ENCODE peak calls at places on chromosome 11, in ten cellular contexts. One of them, this sample, is unnamed.

GRCh38 chr11:127114035-127114434 is 113.5 kb upstream of the KIRREL3 start:
- DNase-seq in pancreas: no peak
- DNase-seq in tibial artery: no peak
- DNase-seq in fibroblast of pulmonary artery: no peak
- DNase-seq in glutamatergic neuron: no peak
- DNase-seq in A673: no peak
- DNase-seq in dorsolateral prefrontal cortex: no peak
- DNase-seq in astrocyte of the spinal cord: no peak
- DNase-seq in nephron progenitor cell: no peak
- DNase-seq in AG04450: no peak
- DNase-seq in this sample: peak; percentile 19

GRCh38 chr11:62554377-62554776 is 7.8 kb upstream of the AHNAK start:
- DNase-seq in tibial artery: peak; percentile 56
- DNase-seq in dorsolateral prefrontal cortex: no peak
- DNase-seq in nephron progenitor cell: no peak
- DNase-seq in fibroblast of pulmonary artery: no peak
- DNase-seq in glutamatergic neuron: no peak
- DNase-seq in AG04450: no peak
- DNase-seq in A673: no peak
- DNase-seq in astrocyte of the spinal cord: no peak
- DNase-seq in pancreas: no peak
- DNase-seq in this sample: no peak

GRCh38 chr11:129698212-129698611 is 117.4 kb upstream of the TMEM45B start:
- DNase-seq in pancreas: no peak
- DNase-seq in glutamatergic neuron: no peak
- DNase-seq in tibial artery: no peak
- DNase-seq in AG04450: no peak
- DNase-seq in fibroblast of pulmonary artery: no peak
- DNase-seq in dorsolateral prefrontal cortex: no peak
- DNase-seq in nephron progenitor cell: no peak
- DNase-seq in astrocyte of the spinal cord: no peak
- DNase-seq in A673: no peak
- DNase-seq in this sample: no peak

GRCh38 chr11:44309483-44310197 is at the start of gene ALX4:
- DNase-seq in glutamatergic neuron: peak; percentile 58
- DNase-seq in dorsolateral prefrontal cortex: no peak
- DNase-seq in nephron progenitor cell: peak; percentile 68
- DNase-seq in astrocyte of the spinal cord: no peak
- DNase-seq in AG04450: no peak
- DNase-seq in pancreas: peak; percentile 76
- DNase-seq in fibroblast of pulmonary artery: no peak
- DNase-seq in tibial artery: no peak
- DNase-seq in A673: peak; percentile 98
- DNase-seq in this sample: no peak

GRCh38 chr11:69822676-69823494 is 3.7 kb upstream of the FGF3 start:
- DNase-seq in tibial artery: no peak
- DNase-seq in dorsolateral prefrontal cortex: no peak
- DNase-seq in fibroblast of pulmonary artery: no peak
- DNase-seq in nephron progenitor cell: no peak
- DNase-seq in astrocyte of the spinal cord: no peak
- DNase-seq in glutamatergic neuron: no peak
- DNase-seq in pancreas: no peak
- DNase-seq in AG04450: no peak
- DNase-seq in A673: no peak
- DNase-seq in this sample: no peak

GRCh38 chr11:78946945-78947914 is 372.6 kb upstream of the NARS2 start:
- DNase-seq in nephron progenitor cell: no peak
- DNase-seq in astrocyte of the spinal cord: no peak
- DNase-seq in fibroblast of pulmonary artery: no peak
- DNase-seq in pancreas: no peak
- DNase-seq in glutamatergic neuron: no peak
- DNase-seq in A673: no peak
- DNase-seq in dorsolateral prefrontal cortex: no peak
- DNase-seq in tibial artery: no peak
- DNase-seq in AG04450: no peak
- DNase-seq in this sample: peak; percentile 45

GRCh38 chr11:57432714-57433163 is 5.8 kb upstream of the SLC43A3 start:
- DNase-seq in dorsolateral prefrontal cortex: no peak
- DNase-seq in nephron progenitor cell: no peak
- DNase-seq in astrocyte of the spinal cord: peak; percentile 86
- DNase-seq in AG04450: peak; percentile 61
- DNase-seq in glutamatergic neuron: no peak
- DNase-seq in pancreas: no peak
- DNase-seq in A673: no peak
- DNase-seq in fibroblast of pulmonary artery: peak; percentile 86
- DNase-seq in tibial artery: no peak
- DNase-seq in this sample: no peak

GRCh38 chr11:92671081-92671480 is 298.4 kb upstream of the MTNR1B start:
- DNase-seq in fibroblast of pulmonary artery: no peak
- DNase-seq in A673: no peak
- DNase-seq in glutamatergic neuron: no peak
- DNase-seq in astrocyte of the spinal cord: no peak
- DNase-seq in AG04450: no peak
- DNase-seq in dorsolateral prefrontal cortex: no peak
- DNase-seq in pancreas: no peak
- DNase-seq in nephron progenitor cell: no peak
- DNase-seq in tibial artery: no peak
- DNase-seq in this sample: no peak

GRCh38 chr11:122711831-122712378 is 56.4 kb downstream of the UBASH3B start:
- DNase-seq in pancreas: no peak
- DNase-seq in tibial artery: no peak
- DNase-seq in A673: peak; percentile 88
- DNase-seq in astrocyte of the spinal cord: peak; percentile 75
- DNase-seq in AG04450: no peak
- DNase-seq in dorsolateral prefrontal cortex: no peak
- DNase-seq in fibroblast of pulmonary artery: peak; percentile 57
- DNase-seq in glutamatergic neuron: no peak
- DNase-seq in nephron progenitor cell: no peak
- DNase-seq in this sample: no peak
- TF ChIP-seq CTCF in pancreas: no peak
- TF ChIP-seq CTCF in tibial artery: no peak
- TF ChIP-seq CTCF in A673: peak; percentile 67
- TF ChIP-seq CTCF in astrocyte of the spinal cord: peak; percentile 41
- TF ChIP-seq CTCF in AG04450: peak; percentile 21
- TF ChIP-seq CTCF in dorsolateral prefrontal cortex: no peak
- TF ChIP-seq CTCF in fibroblast of pulmonary artery: peak; percentile 36
- TF ChIP-seq CTCF in glutamatergic neuron: no peak
- TF ChIP-seq CTCF in nephron progenitor cell: no peak
- TF ChIP-seq CTCF in this sample: no peak

GRCh38 chr11:108787105-108787504 is 122.2 kb downstream of the DDX10 start:
- DNase-seq in astrocyte of the spinal cord: no peak
- DNase-seq in AG04450: no peak
- DNase-seq in glutamatergic neuron: no peak
- DNase-seq in fibroblast of pulmonary artery: no peak
- DNase-seq in A673: no peak
- DNase-seq in tibial artery: no peak
- DNase-seq in pancreas: no peak
- DNase-seq in dorsolateral prefrontal cortex: no peak
- DNase-seq in nephron progenitor cell: no peak
- DNase-seq in this sample: no peak

GRCh38 chr11:108790501-108791299 is 125.8 kb downstream of the DDX10 start:
- DNase-seq in tibial artery: no peak
- DNase-seq in dorsolateral prefrontal cortex: no peak
- DNase-seq in A673: no peak
- DNase-seq in astrocyte of the spinal cord: no peak
- DNase-seq in glutamatergic neuron: no peak
- DNase-seq in fibroblast of pulmonary artery: no peak
- DNase-seq in AG04450: no peak
- DNase-seq in nephron progenitor cell: no peak
- DNase-seq in pancreas: no peak
- DNase-seq in this sample: no peak

GRCh38 chr11:108786281-108786990 is 121.6 kb downstream of the DDX10 start:
- DNase-seq in nephron progenitor cell: no peak
- DNase-seq in glutamatergic neuron: no peak
- DNase-seq in dorsolateral prefrontal cortex: no peak
- DNase-seq in pancreas: no peak
- DNase-seq in astrocyte of the spinal cord: no peak
- DNase-seq in AG04450: no peak
- DNase-seq in tibial artery: no peak
- DNase-seq in A673: no peak
- DNase-seq in fibroblast of pulmonary artery: no peak
- DNase-seq in this sample: no peak

GRCh38 chr11:108793138-108793537 is 128.3 kb downstream of the DDX10 start:
- DNase-seq in astrocyte of the spinal cord: no peak
- DNase-seq in tibial artery: no peak
- DNase-seq in A673: no peak
- DNase-seq in dorsolateral prefrontal cortex: no peak
- DNase-seq in fibroblast of pulmonary artery: no peak
- DNase-seq in AG04450: no peak
- DNase-seq in nephron progenitor cell: no peak
- DNase-seq in glutamatergic neuron: no peak
- DNase-seq in pancreas: no peak
- DNase-seq in this sample: no peak

DNA sequence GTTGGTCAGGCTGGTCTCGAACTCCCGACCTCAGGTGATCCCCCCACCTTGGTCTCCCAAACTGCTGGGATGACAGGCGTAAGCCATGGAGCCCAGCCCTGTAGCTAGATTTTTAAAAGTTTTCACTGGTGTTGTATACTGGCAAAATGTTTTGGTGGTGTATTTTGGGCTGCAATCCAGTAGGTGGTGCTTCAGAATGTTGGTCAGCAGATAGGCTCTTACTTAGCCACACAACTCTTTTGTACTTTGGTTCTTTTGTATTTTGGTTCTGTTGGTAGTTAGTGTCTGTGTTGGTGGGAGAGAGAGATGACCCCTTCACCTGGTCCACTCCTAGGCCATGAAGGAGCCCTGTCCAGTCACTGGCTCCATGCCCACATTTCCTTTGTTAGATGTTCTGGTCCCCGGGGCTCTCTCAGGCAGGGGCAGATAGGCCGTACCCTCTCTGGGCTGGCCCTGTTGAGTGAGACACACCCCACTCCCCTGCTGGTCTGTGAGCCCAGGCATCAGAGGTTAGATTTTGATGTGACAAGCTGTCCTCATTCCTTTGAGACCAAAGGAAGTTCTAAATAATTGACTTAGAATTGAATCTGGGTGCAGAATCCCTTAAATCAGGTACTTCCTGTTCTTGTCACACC is 123.8 kb downstream of the DDX10 start:
- DNase-seq in AG04450: no peak
- DNase-seq in pancreas: no peak
- DNase-seq in astrocyte of the spinal cord: peak; percentile 50
- DNase-seq in glutamatergic neuron: no peak
- DNase-seq in nephron progenitor cell: no peak
- DNase-seq in tibial artery: no peak
- DNase-seq in A673: peak; percentile 65
- DNase-seq in fibroblast of pulmonary artery: peak; percentile 66
- DNase-seq in dorsolateral prefrontal cortex: no peak
- DNase-seq in this sample: peak; percentile 6
- TF ChIP-seq CTCF in AG04450: peak; percentile 55
- TF ChIP-seq CTCF in pancreas: no peak
- TF ChIP-seq CTCF in astrocyte of the spinal cord: peak; percentile 60
- TF ChIP-seq CTCF in glutamatergic neuron: peak; percentile 20
- TF ChIP-seq CTCF in nephron progenitor cell: peak; percentile 24
- TF ChIP-seq CTCF in tibial artery: no peak
- TF ChIP-seq CTCF in A673: peak; percentile 71
- TF ChIP-seq CTCF in fibroblast of pulmonary artery: peak; percentile 63
- TF ChIP-seq CTCF in dorsolateral prefrontal cortex: no peak
- TF ChIP-seq CTCF in this sample: no peak

DNA sequence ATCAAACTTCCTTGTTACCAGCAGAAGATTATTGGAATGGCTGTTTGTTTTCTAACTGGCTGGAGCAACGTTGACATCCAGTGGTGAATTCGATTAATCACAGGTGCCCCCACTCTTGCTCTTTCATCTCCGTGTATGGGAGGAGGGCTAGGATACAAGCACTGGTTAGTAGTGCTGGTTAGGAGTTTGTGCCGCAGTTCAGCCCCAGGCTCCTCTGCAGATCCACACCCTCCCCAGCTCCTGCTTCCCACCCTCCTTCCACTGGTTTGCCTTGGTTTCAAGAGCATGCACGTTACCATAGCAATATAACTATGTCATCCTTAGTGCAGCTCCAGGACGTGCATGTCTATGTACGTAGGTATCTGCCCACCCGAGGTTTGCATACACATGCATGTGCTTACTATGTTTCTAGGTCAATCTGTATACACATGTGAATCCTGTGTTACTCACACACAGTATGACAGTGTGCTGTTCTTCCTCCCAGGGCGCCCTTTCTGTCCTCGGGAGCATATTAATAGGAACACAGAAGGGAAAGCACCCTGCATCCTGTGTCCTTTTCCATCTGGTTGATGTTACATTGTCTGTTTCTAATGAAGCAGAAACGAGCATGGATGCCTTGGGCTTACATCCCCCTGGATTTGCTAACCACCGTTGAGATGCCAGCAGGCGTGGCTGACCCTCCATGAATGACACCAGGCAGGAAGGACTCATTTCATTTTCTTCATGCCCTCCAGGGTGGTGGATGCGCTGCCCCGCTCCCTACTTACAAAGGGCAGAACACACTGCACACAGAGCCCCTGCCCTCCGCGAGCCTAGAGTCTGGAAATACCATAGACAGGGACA is 539.2 kb downstream of the OPCML start:
- DNase-seq in A673: peak; percentile 46
- DNase-seq in dorsolateral prefrontal cortex: no peak
- DNase-seq in nephron progenitor cell: no peak
- DNase-seq in fibroblast of pulmonary artery: no peak
- DNase-seq in tibial artery: no peak
- DNase-seq in pancreas: no peak
- DNase-seq in AG04450: no peak
- DNase-seq in astrocyte of the spinal cord: peak; percentile 8
- DNase-seq in glutamatergic neuron: no peak
- DNase-seq in this sample: no peak
- TF ChIP-seq CTCF in A673: peak; percentile 29
- TF ChIP-seq CTCF in dorsolateral prefrontal cortex: peak; percentile 45
- TF ChIP-seq CTCF in nephron progenitor cell: no peak
- TF ChIP-seq CTCF in fibroblast of pulmonary artery: no peak
- TF ChIP-seq CTCF in tibial artery: no peak
- TF ChIP-seq CTCF in pancreas: no peak
- TF ChIP-seq CTCF in AG04450: peak; percentile 43
- TF ChIP-seq CTCF in astrocyte of the spinal cord: peak; percentile 18
- TF ChIP-seq CTCF in glutamatergic neuron: no peak
- TF ChIP-seq CTCF in this sample: no peak

DNA sequence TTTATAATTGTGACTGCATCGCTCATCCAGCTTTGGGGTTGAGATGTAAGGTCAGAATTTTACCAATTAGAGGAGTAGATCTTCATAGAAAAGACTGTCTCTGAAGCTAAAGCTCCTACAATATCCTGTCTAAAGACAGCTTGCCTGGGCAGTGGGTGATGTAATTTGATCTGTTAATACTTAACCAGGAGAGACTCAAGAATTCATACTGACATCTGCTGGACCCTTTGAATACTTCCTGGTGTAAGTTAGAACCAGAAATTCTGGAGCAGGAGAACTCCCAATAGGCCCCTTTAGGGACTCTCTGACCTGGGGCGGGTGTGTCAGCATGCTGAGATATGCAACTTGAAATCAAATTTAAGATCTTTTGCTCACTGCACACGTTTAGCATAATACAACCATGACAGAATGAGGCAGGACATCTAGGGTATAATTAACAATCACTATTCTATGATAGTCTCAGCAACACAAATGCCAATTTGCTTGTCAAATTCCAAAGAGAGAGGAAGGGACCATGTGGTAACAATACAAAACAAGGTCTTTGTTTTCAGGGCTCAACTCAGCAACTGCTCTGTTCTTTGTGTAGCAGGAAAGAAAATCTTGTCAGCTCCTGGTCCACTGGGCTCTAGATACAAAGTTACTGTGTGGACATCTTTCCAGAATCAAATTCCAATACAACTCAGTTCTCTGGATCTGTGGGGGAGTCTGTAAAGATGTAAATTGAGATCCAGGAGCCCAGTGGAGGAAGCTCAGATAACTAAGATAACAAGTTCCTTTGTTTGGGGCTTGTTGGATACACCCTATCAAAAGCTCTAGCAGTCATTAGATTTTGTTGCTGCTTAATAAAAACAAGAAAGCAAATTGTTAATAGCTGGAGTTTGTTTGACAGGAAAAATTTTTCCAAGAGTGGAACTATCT is 144.0 kb downstream of the INSC start:
- DNase-seq in fibroblast of pulmonary artery: peak; percentile 23
- DNase-seq in glutamatergic neuron: no peak
- DNase-seq in pancreas: no peak
- DNase-seq in tibial artery: no peak
- DNase-seq in astrocyte of the spinal cord: peak; percentile 54
- DNase-seq in nephron progenitor cell: no peak
- DNase-seq in A673: peak; percentile 67
- DNase-seq in AG04450: no peak
- DNase-seq in dorsolateral prefrontal cortex: no peak
- DNase-seq in this sample: peak; percentile 40
- TF ChIP-seq CTCF in fibroblast of pulmonary artery: peak; percentile 1
- TF ChIP-seq CTCF in glutamatergic neuron: no peak
- TF ChIP-seq CTCF in pancreas: no peak
- TF ChIP-seq CTCF in tibial artery: no peak
- TF ChIP-seq CTCF in astrocyte of the spinal cord: peak; percentile 32
- TF ChIP-seq CTCF in nephron progenitor cell: no peak
- TF ChIP-seq CTCF in A673: peak; percentile 45
- TF ChIP-seq CTCF in AG04450: peak; percentile 19
- TF ChIP-seq CTCF in dorsolateral prefrontal cortex: no peak
- TF ChIP-seq CTCF in this sample: no peak